ENCODE peak calls at places on chromosomes 6 and 20, in eight cellular contexts. One of them, this sample, is unnamed. For H3K36me3, the result is how much of the 10 kb centered on the place peaks cover.

GRCh38 chr6:135227349-135227748 is 46.2 kb downstream of the MYB start:
- DNase-seq in naive thymus-derived CD4-positive, alpha-beta T cell: no peak
- DNase-seq in endodermal cell: no peak
- DNase-seq in CD8-positive, alpha-beta memory T cell: no peak
- DNase-seq in tibial nerve: no peak
- DNase-seq in Peyer's patch: no peak
- DNase-seq in mucosa of descending colon: no peak
- DNase-seq in ovary: no peak
- DNase-seq in this sample: no peak

GRCh38 chr6:16179970-16180431 is 51.1 kb downstream of the MYLIP start:
- DNase-seq in naive thymus-derived CD4-positive, alpha-beta T cell: peak
- DNase-seq in endodermal cell: no peak
- DNase-seq in CD8-positive, alpha-beta memory T cell: peak
- DNase-seq in tibial nerve: no peak
- DNase-seq in Peyer's patch: no peak
- DNase-seq in mucosa of descending colon: no peak
- DNase-seq in ovary: no peak
- DNase-seq in this sample: no peak

GRCh38 chr6:106300944-106301343 is 24.6 kb downstream of the ATG5 start:
- DNase-seq in naive thymus-derived CD4-positive, alpha-beta T cell: peak
- DNase-seq in endodermal cell: no peak
- DNase-seq in CD8-positive, alpha-beta memory T cell: no peak
- DNase-seq in tibial nerve: no peak
- DNase-seq in Peyer's patch: no peak
- DNase-seq in mucosa of descending colon: no peak
- DNase-seq in ovary: no peak
- DNase-seq in this sample: no peak

GRCh38 chr20:17372831-17373440 is 146.1 kb downstream of the PCSK2 start:
- DNase-seq in naive thymus-derived CD4-positive, alpha-beta T cell: no peak
- DNase-seq in endodermal cell: peak
- DNase-seq in CD8-positive, alpha-beta memory T cell: no peak
- DNase-seq in tibial nerve: no peak
- DNase-seq in Peyer's patch: no peak
- DNase-seq in mucosa of descending colon: no peak
- DNase-seq in ovary: no peak
- DNase-seq in this sample: no peak

GRCh38 chr20:57395111-57395959 is 4.1 kb downstream of the RBM38 start:
- DNase-seq in naive thymus-derived CD4-positive, alpha-beta T cell: no peak
- DNase-seq in endodermal cell: peak
- DNase-seq in CD8-positive, alpha-beta memory T cell: no peak
- DNase-seq in tibial nerve: peak
- DNase-seq in Peyer's patch: no peak
- DNase-seq in mucosa of descending colon: peak
- DNase-seq in ovary: peak
- DNase-seq in this sample: peak

GRCh38 chr20:32359633-32360332 is 1.7 kb downstream of the ASXL1 start:
- DNase-seq in naive thymus-derived CD4-positive, alpha-beta T cell: peak
- DNase-seq in endodermal cell: no peak
- DNase-seq in CD8-positive, alpha-beta memory T cell: no peak
- DNase-seq in tibial nerve: no peak
- DNase-seq in Peyer's patch: no peak
- DNase-seq in mucosa of descending colon: no peak
- DNase-seq in ovary: no peak
- DNase-seq in this sample: no peak

GRCh38 chr6:150345786-150346185 is 23.0 kb upstream of the IYD start:
- DNase-seq in naive thymus-derived CD4-positive, alpha-beta T cell: no peak
- DNase-seq in endodermal cell: no peak
- DNase-seq in CD8-positive, alpha-beta memory T cell: no peak
- DNase-seq in tibial nerve: no peak
- DNase-seq in Peyer's patch: no peak
- DNase-seq in mucosa of descending colon: no peak
- DNase-seq in ovary: no peak
- DNase-seq in this sample: no peak

GRCh38 chr20:44215125-44215524 is 4.6 kb upstream of the OSER1 start:
- DNase-seq in naive thymus-derived CD4-positive, alpha-beta T cell: peak
- DNase-seq in endodermal cell: peak
- DNase-seq in CD8-positive, alpha-beta memory T cell: peak
- DNase-seq in tibial nerve: no peak
- DNase-seq in Peyer's patch: peak
- DNase-seq in mucosa of descending colon: peak
- DNase-seq in ovary: peak
- DNase-seq in this sample: peak

GRCh38 chr20:2005831-2006426 is 12.1 kb upstream of the PDYN start:
- DNase-seq in naive thymus-derived CD4-positive, alpha-beta T cell: peak
- DNase-seq in endodermal cell: peak
- DNase-seq in CD8-positive, alpha-beta memory T cell: peak
- DNase-seq in tibial nerve: peak
- DNase-seq in Peyer's patch: peak
- DNase-seq in mucosa of descending colon: peak
- DNase-seq in ovary: peak
- DNase-seq in this sample: no peak

GRCh38 chr20:13865156-13865555 is 80.3 kb downstream of the NDUFAF5 start:
- DNase-seq in naive thymus-derived CD4-positive, alpha-beta T cell: no peak
- DNase-seq in endodermal cell: no peak
- DNase-seq in CD8-positive, alpha-beta memory T cell: no peak
- DNase-seq in tibial nerve: no peak
- DNase-seq in Peyer's patch: no peak
- DNase-seq in mucosa of descending colon: no peak
- DNase-seq in ovary: no peak
- DNase-seq in this sample: no peak

GRCh38 chr20:11217322-11217989 is 543.7 kb upstream of the JAG1 start:
- DNase-seq in naive thymus-derived CD4-positive, alpha-beta T cell: no peak
- DNase-seq in endodermal cell: no peak
- DNase-seq in CD8-positive, alpha-beta memory T cell: no peak
- DNase-seq in tibial nerve: no peak
- DNase-seq in Peyer's patch: no peak
- DNase-seq in mucosa of descending colon: no peak
- DNase-seq in ovary: no peak
- DNase-seq in this sample: no peak

GRCh38 chr20:1567392-1568165 is 10.1 kb upstream of the SIRPD start:
- DNase-seq in naive thymus-derived CD4-positive, alpha-beta T cell: no peak
- DNase-seq in endodermal cell: peak
- DNase-seq in CD8-positive, alpha-beta memory T cell: no peak
- DNase-seq in tibial nerve: no peak
- DNase-seq in Peyer's patch: no peak
- DNase-seq in mucosa of descending colon: no peak
- DNase-seq in ovary: no peak
- DNase-seq in this sample: no peak

DNA sequence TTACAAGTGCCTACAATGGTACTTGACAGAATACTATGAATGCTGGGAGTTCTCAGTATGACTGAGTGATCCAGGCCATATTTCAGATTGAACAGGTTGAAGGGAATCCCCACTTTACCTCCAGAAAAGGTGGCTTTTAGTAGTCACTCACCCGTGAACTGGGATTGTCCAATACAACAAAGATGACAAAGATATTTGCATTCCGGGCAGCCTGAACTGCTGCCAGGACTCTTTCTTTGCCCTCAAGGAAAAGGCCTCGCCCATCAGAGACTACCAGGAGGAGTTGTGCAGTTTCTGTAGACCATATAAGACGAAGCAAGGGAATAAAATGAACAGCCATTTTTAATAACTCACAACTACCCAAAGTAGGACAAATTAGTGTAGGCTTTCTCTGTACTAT is 6.3 kb upstream of the LYRM2 start:
- DNase-seq in naive thymus-derived CD4-positive, alpha-beta T cell: no peak
- DNase-seq in endodermal cell: no peak
- DNase-seq in CD8-positive, alpha-beta memory T cell: no peak
- DNase-seq in tibial nerve: no peak
- DNase-seq in Peyer's patch: no peak
- DNase-seq in mucosa of descending colon: no peak
- DNase-seq in ovary: no peak
- DNase-seq in this sample: no peak
- H3K36me3 ChIP-seq in naive thymus-derived CD4-positive, alpha-beta T cell: under half
- H3K36me3 ChIP-seq in endodermal cell: half or more
- H3K36me3 ChIP-seq in CD8-positive, alpha-beta memory T cell: under half
- H3K36me3 ChIP-seq in tibial nerve: under half
- H3K36me3 ChIP-seq in Peyer's patch: half or more
- H3K36me3 ChIP-seq in mucosa of descending colon: under half
- H3K36me3 ChIP-seq in ovary: under half
- H3K36me3 ChIP-seq in this sample: under half

DNA sequence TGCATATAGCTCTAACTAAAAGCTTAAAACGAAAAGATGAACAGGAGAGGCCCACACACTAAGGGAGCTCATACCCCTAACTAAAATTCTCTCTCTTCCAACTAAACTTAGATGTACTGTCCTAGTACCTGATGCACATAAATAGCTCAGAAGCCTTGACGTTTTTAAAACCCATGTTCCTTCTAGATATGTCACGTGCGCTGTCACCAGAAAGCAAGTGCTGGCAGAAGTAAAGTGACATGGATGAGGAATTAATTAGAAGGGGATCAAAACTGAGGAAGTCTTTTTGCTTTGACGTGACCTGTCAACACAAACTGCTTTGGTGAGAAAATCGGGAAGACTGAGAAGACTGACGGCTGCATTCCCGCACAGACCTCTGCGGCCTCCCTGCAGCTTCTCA is 142.5 kb downstream of the ZMYND8 start:
- DNase-seq in naive thymus-derived CD4-positive, alpha-beta T cell: no peak
- DNase-seq in endodermal cell: no peak
- DNase-seq in CD8-positive, alpha-beta memory T cell: no peak
- DNase-seq in tibial nerve: no peak
- DNase-seq in Peyer's patch: no peak
- DNase-seq in mucosa of descending colon: no peak
- DNase-seq in ovary: no peak
- DNase-seq in this sample: no peak
- H3K36me3 ChIP-seq in naive thymus-derived CD4-positive, alpha-beta T cell: under half
- H3K36me3 ChIP-seq in endodermal cell: half or more
- H3K36me3 ChIP-seq in CD8-positive, alpha-beta memory T cell: half or more
- H3K36me3 ChIP-seq in tibial nerve: under half
- H3K36me3 ChIP-seq in Peyer's patch: half or more
- H3K36me3 ChIP-seq in mucosa of descending colon: under half
- H3K36me3 ChIP-seq in ovary: under half
- H3K36me3 ChIP-seq in this sample: under half

GRCh38 chr6:152356659-152357058 is 280.5 kb downstream of the SYNE1 start:
- DNase-seq in naive thymus-derived CD4-positive, alpha-beta T cell: peak
- DNase-seq in endodermal cell: no peak
- DNase-seq in CD8-positive, alpha-beta memory T cell: no peak
- DNase-seq in tibial nerve: no peak
- DNase-seq in Peyer's patch: no peak
- DNase-seq in mucosa of descending colon: no peak
- DNase-seq in ovary: no peak
- DNase-seq in this sample: no peak
- H3K36me3 ChIP-seq in naive thymus-derived CD4-positive, alpha-beta T cell: under half
- H3K36me3 ChIP-seq in endodermal cell: under half
- H3K36me3 ChIP-seq in CD8-positive, alpha-beta memory T cell: under half
- H3K36me3 ChIP-seq in tibial nerve: under half
- H3K36me3 ChIP-seq in Peyer's patch: under half
- H3K36me3 ChIP-seq in mucosa of descending colon: under half
- H3K36me3 ChIP-seq in ovary: under half
- H3K36me3 ChIP-seq in this sample: under half

GRCh38 chr20:34574426-34574825 is 15.9 kb downstream of the MAP1LC3A start:
- DNase-seq in naive thymus-derived CD4-positive, alpha-beta T cell: no peak
- DNase-seq in endodermal cell: peak
- DNase-seq in CD8-positive, alpha-beta memory T cell: no peak
- DNase-seq in tibial nerve: no peak
- DNase-seq in Peyer's patch: no peak
- DNase-seq in mucosa of descending colon: no peak
- DNase-seq in ovary: no peak
- DNase-seq in this sample: peak
- H3K36me3 ChIP-seq in naive thymus-derived CD4-positive, alpha-beta T cell: under half
- H3K36me3 ChIP-seq in endodermal cell: under half
- H3K36me3 ChIP-seq in CD8-positive, alpha-beta memory T cell: under half
- H3K36me3 ChIP-seq in tibial nerve: under half
- H3K36me3 ChIP-seq in Peyer's patch: under half
- H3K36me3 ChIP-seq in mucosa of descending colon: under half
- H3K36me3 ChIP-seq in ovary: under half
- H3K36me3 ChIP-seq in this sample: under half

DNA sequence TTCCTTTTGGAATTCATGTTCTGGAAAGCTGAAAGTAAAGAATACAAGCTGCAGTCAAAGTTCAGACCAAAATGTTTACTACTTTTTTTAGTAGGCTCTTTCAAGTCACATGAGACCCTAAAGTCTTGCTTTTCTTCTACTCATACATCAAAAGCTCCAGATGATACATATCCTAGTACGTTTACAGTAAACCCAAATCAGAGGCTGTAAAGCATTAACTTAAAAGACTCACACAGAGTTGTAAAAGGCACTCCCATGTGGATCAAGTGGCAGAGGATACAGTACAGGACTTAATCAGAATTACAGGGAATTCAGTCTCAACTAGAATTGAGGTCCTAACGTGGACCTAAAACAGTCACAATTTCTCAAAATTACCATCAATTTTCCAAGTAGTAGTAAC is 40.7 kb downstream of the STK38 start:
- DNase-seq in naive thymus-derived CD4-positive, alpha-beta T cell: no peak
- DNase-seq in endodermal cell: no peak
- DNase-seq in CD8-positive, alpha-beta memory T cell: no peak
- DNase-seq in tibial nerve: no peak
- DNase-seq in Peyer's patch: no peak
- DNase-seq in mucosa of descending colon: no peak
- DNase-seq in ovary: no peak
- DNase-seq in this sample: no peak
- H3K36me3 ChIP-seq in naive thymus-derived CD4-positive, alpha-beta T cell: under half
- H3K36me3 ChIP-seq in endodermal cell: half or more
- H3K36me3 ChIP-seq in CD8-positive, alpha-beta memory T cell: under half
- H3K36me3 ChIP-seq in tibial nerve: under half
- H3K36me3 ChIP-seq in Peyer's patch: under half
- H3K36me3 ChIP-seq in mucosa of descending colon: under half
- H3K36me3 ChIP-seq in ovary: under half
- H3K36me3 ChIP-seq in this sample: under half

DNA sequence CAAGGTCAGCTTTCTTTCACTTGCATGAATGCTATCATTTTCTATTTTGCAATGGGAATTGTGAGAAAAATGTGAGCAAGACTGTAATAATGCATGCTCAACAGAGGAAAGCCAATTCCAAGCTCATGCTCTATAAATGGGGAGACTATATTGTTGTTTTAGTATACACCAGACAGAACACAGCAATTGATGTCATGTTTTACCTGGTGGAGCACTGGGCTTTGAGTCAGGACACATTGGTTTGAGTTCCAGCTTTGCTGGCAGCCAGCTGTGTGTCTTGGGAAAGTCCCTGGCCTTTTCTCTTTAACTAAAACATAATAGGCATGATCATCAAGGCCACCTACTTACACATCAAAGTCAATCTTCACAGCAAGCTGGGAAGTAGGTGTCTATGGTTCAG is 83.3 kb downstream of the FOXA2 start:
- DNase-seq in naive thymus-derived CD4-positive, alpha-beta T cell: no peak
- DNase-seq in endodermal cell: no peak
- DNase-seq in CD8-positive, alpha-beta memory T cell: no peak
- DNase-seq in tibial nerve: no peak
- DNase-seq in Peyer's patch: no peak
- DNase-seq in mucosa of descending colon: no peak
- DNase-seq in ovary: no peak
- DNase-seq in this sample: no peak
- H3K36me3 ChIP-seq in naive thymus-derived CD4-positive, alpha-beta T cell: under half
- H3K36me3 ChIP-seq in endodermal cell: under half
- H3K36me3 ChIP-seq in CD8-positive, alpha-beta memory T cell: under half
- H3K36me3 ChIP-seq in tibial nerve: under half
- H3K36me3 ChIP-seq in Peyer's patch: under half
- H3K36me3 ChIP-seq in mucosa of descending colon: under half
- H3K36me3 ChIP-seq in ovary: under half
- H3K36me3 ChIP-seq in this sample: under half

GRCh38 chr6:35089216-35089934 is 51.8 kb downstream of the TCP11 start:
- DNase-seq in naive thymus-derived CD4-positive, alpha-beta T cell: no peak
- DNase-seq in endodermal cell: peak
- DNase-seq in CD8-positive, alpha-beta memory T cell: no peak
- DNase-seq in tibial nerve: no peak
- DNase-seq in Peyer's patch: peak
- DNase-seq in mucosa of descending colon: no peak
- DNase-seq in ovary: no peak
- DNase-seq in this sample: no peak
- H3K36me3 ChIP-seq in naive thymus-derived CD4-positive, alpha-beta T cell: under half
- H3K36me3 ChIP-seq in endodermal cell: under half
- H3K36me3 ChIP-seq in CD8-positive, alpha-beta memory T cell: under half
- H3K36me3 ChIP-seq in tibial nerve: under half
- H3K36me3 ChIP-seq in Peyer's patch: half or more
- H3K36me3 ChIP-seq in mucosa of descending colon: under half
- H3K36me3 ChIP-seq in ovary: under half
- H3K36me3 ChIP-seq in this sample: under half

GRCh38 chr6:70028246-70028645 is 161.9 kb downstream of the COL19A1 start:
- DNase-seq in naive thymus-derived CD4-positive, alpha-beta T cell: no peak
- DNase-seq in endodermal cell: no peak
- DNase-seq in CD8-positive, alpha-beta memory T cell: no peak
- DNase-seq in tibial nerve: no peak
- DNase-seq in Peyer's patch: no peak
- DNase-seq in mucosa of descending colon: no peak
- DNase-seq in ovary: no peak
- DNase-seq in this sample: no peak
- H3K36me3 ChIP-seq in naive thymus-derived CD4-positive, alpha-beta T cell: under half
- H3K36me3 ChIP-seq in endodermal cell: under half
- H3K36me3 ChIP-seq in CD8-positive, alpha-beta memory T cell: under half
- H3K36me3 ChIP-seq in tibial nerve: under half
- H3K36me3 ChIP-seq in Peyer's patch: under half
- H3K36me3 ChIP-seq in mucosa of descending colon: under half
- H3K36me3 ChIP-seq in ovary: under half
- H3K36me3 ChIP-seq in this sample: under half

This sample was measured in kidney.